ENCODE peak calls at places on chromosomes 7 and 10, in four cellular contexts. One of them, this sample, is unnamed.

GRCh38 chr10:113518816-113519591 is 33.8 kb upstream of the HABP2 start:
- DNase-seq in A172: no peak
- DNase-seq in right lobe of liver: no peak
- DNase-seq in SHP77: no peak
- DNase-seq in this sample: no peak

GRCh38 chr10:118276203-118276602 is 65.9 kb downstream of the FAM204A start:
- DNase-seq in A172: no peak
- DNase-seq in right lobe of liver: no peak
- DNase-seq in SHP77: no peak
- DNase-seq in this sample: no peak

GRCh38 chr10:31314256-31315183 is 4.5 kb upstream of the ZEB1 start:
- DNase-seq in A172: no peak
- DNase-seq in right lobe of liver: peak; percentile 35
- DNase-seq in SHP77: no peak
- DNase-seq in this sample: no peak

GRCh38 chr10:49518982-49519578 is 19.8 kb downstream of the ERCC6 start:
- DNase-seq in A172: peak; percentile 54
- DNase-seq in right lobe of liver: no peak
- DNase-seq in SHP77: no peak
- DNase-seq in this sample: no peak

GRCh38 chr10:69237528-69238159 is 17.5 kb downstream of the HKDC1 start:
- DNase-seq in A172: peak; percentile 82
- DNase-seq in right lobe of liver: peak; percentile 83
- DNase-seq in SHP77: peak; percentile 2
- DNase-seq in this sample: peak; percentile 89

GRCh38 chr10:983951-984705 is 4.1 kb upstream of the GTPBP4 start:
- DNase-seq in A172: peak; percentile 34
- DNase-seq in right lobe of liver: no peak
- DNase-seq in SHP77: no peak
- DNase-seq in this sample: no peak

GRCh38 chr10:4069491-4069890 is 284.5 kb upstream of the KLF6 start:
- DNase-seq in A172: no peak
- DNase-seq in right lobe of liver: no peak
- DNase-seq in SHP77: no peak
- DNase-seq in this sample: no peak

GRCh38 chr10:66291133-66291532 is 634.7 kb upstream of the LRRTM3 start:
- DNase-seq in A172: no peak
- DNase-seq in right lobe of liver: no peak
- DNase-seq in SHP77: no peak
- DNase-seq in this sample: no peak

GRCh38 chr7:2029936-2030335 is 202.8 kb downstream of the MAD1L1 start:
- DNase-seq in A172: no peak
- DNase-seq in right lobe of liver: peak; percentile 46
- DNase-seq in SHP77: no peak
- DNase-seq in this sample: peak; percentile 28

GRCh38 chr10:114632869-114633715 is 25.0 kb downstream of the ABLIM1 start:
- DNase-seq in A172: peak; percentile 94
- DNase-seq in right lobe of liver: peak; percentile 71
- DNase-seq in SHP77: no peak
- DNase-seq in this sample: peak; percentile 52

GRCh38 chr10:129678186-129678585 is 211.1 kb downstream of the MGMT start:
- DNase-seq in A172: no peak
- DNase-seq in right lobe of liver: peak; percentile 74
- DNase-seq in SHP77: no peak
- DNase-seq in this sample: no peak

GRCh38 chr10:62454696-62455451 is 80.7 kb downstream of the ZNF365 start:
- DNase-seq in A172: peak; percentile 75
- DNase-seq in right lobe of liver: no peak
- DNase-seq in SHP77: no peak
- DNase-seq in this sample: no peak

GRCh38 chr7:132464740-132465139 is 111.5 kb downstream of the PLXNA4 start:
- DNase-seq in A172: peak; percentile 80
- DNase-seq in right lobe of liver: no peak
- DNase-seq in SHP77: no peak
- DNase-seq in this sample: no peak

GRCh38 chr7:129091484-129092002 is 36.6 kb upstream of the TNPO3 start:
- DNase-seq in A172: peak; percentile 56
- DNase-seq in right lobe of liver: peak; percentile 85
- DNase-seq in SHP77: peak; percentile 69
- DNase-seq in this sample: peak; percentile 86

GRCh38 chr7:28410628-28411578 is 1.4 kb upstream of the CREB5 start:
- DNase-seq in A172: no peak
- DNase-seq in right lobe of liver: no peak
- DNase-seq in SHP77: peak; percentile 59
- DNase-seq in this sample: peak; percentile 49

GRCh38 chr10:46022978-46023702 is 7.3 kb downstream of the NCOA4 start:
- DNase-seq in A172: peak; percentile 88
- DNase-seq in right lobe of liver: peak; percentile 99
- DNase-seq in SHP77: peak; percentile 81
- DNase-seq in this sample: peak; percentile 98

GRCh38 chr7:155233703-155234492 is 63.8 kb upstream of the INSIG1 start:
- DNase-seq in A172: no peak
- DNase-seq in right lobe of liver: peak; percentile 58
- DNase-seq in SHP77: no peak
- DNase-seq in this sample: peak; percentile 26

GRCh38 chr10:78892383-78893191 is 176.2 kb upstream of the ZMIZ1 start:
- DNase-seq in A172: peak; percentile 15
- DNase-seq in right lobe of liver: no peak
- DNase-seq in SHP77: no peak
- DNase-seq in this sample: no peak

GRCh38 chr7:50404392-50404791 is 45.8 kb downstream of the FIGNL1 start:
- DNase-seq in A172: no peak
- DNase-seq in right lobe of liver: no peak
- DNase-seq in SHP77: no peak
- DNase-seq in this sample: no peak

GRCh38 chr7:70566659-70567058 is 565.3 kb upstream of the GALNT17 start:
- DNase-seq in A172: no peak
- DNase-seq in right lobe of liver: no peak
- DNase-seq in SHP77: no peak
- DNase-seq in this sample: no peak

GRCh38 chr7:14745076-14745475 is 157.5 kb downstream of the DGKB start:
- DNase-seq in A172: no peak
- DNase-seq in right lobe of liver: no peak
- DNase-seq in SHP77: no peak
- DNase-seq in this sample: no peak

GRCh38 chr10:77835669-77836086 is 90.9 kb downstream of the DLG5 start:
- DNase-seq in A172: no peak
- DNase-seq in right lobe of liver: no peak
- DNase-seq in SHP77: no peak
- DNase-seq in this sample: no peak

GRCh38 chr10:96830511-96831199 is 1.4 kb upstream of the LCOR start:
- DNase-seq in A172: peak; percentile 66
- DNase-seq in right lobe of liver: no peak
- DNase-seq in SHP77: peak; percentile 5
- DNase-seq in this sample: no peak

GRCh38 chr10:5584895-5585516 is 60.2 kb downstream of the CALML3 start:
- DNase-seq in A172: peak; percentile 91
- DNase-seq in right lobe of liver: no peak
- DNase-seq in SHP77: no peak
- DNase-seq in this sample: peak; percentile 38

GRCh38 chr7:85167636-85168035 is 19.2 kb downstream of the SEMA3D start:
- DNase-seq in A172: no peak
- DNase-seq in right lobe of liver: no peak
- DNase-seq in SHP77: no peak
- DNase-seq in this sample: no peak

GRCh38 chr10:102426803-102427287 is 5.5 kb downstream of the CUEDC2 start:
- DNase-seq in A172: peak; percentile 50
- DNase-seq in right lobe of liver: no peak
- DNase-seq in SHP77: no peak
- DNase-seq in this sample: no peak

GRCh38 chr10:127579640-127580039 is 30.5 kb downstream of the NPS start:
- DNase-seq in A172: no peak
- DNase-seq in right lobe of liver: no peak
- DNase-seq in SHP77: no peak
- DNase-seq in this sample: no peak

GRCh38 chr10:14617850-14618249 is 156.8 kb downstream of the FAM107B start:
- DNase-seq in A172: no peak
- DNase-seq in right lobe of liver: no peak
- DNase-seq in SHP77: no peak
- DNase-seq in this sample: no peak

This sample was measured in lower lobe of right lung.